ENCODE peak calls at places on chromosome 2, in eight cellular contexts. One of them, this sample, is unnamed.
A peak's percentile ranks its signal among the peaks of the same experiment; 100 is the strongest.

GRCh38 chr2:159609933-159610523 is 6.3 kb downstream of the BAZ2B start:
- DNase-seq in MG63: no peak
- DNase-seq in activated naive CD4-positive, alpha-beta T cell: no peak
- DNase-seq in astrocyte of the spinal cord: no peak
- DNase-seq in heart left ventricle: no peak
- DNase-seq in H54: no peak
- DNase-seq in anterior cingulate cortex: no peak
- DNase-seq in putamen: no peak
- DNase-seq in this sample: no peak

GRCh38 chr2:195047955-195048354 is 609.1 kb upstream of the SLC39A10 start:
- DNase-seq in activated naive CD4-positive, alpha-beta T cell: no peak
- DNase-seq in MG63: no peak
- DNase-seq in heart left ventricle: no peak
- DNase-seq in anterior cingulate cortex: no peak
- DNase-seq in putamen: no peak
- DNase-seq in astrocyte of the spinal cord: no peak
- DNase-seq in H54: no peak
- DNase-seq in this sample: no peak

GRCh38 chr2:28591711-28592365 is 96.0 kb downstream of the PLB1 start:
- DNase-seq in activated naive CD4-positive, alpha-beta T cell: no peak
- DNase-seq in H54: no peak
- DNase-seq in anterior cingulate cortex: no peak
- DNase-seq in MG63: no peak
- DNase-seq in putamen: no peak
- DNase-seq in astrocyte of the spinal cord: no peak
- DNase-seq in heart left ventricle: no peak
- DNase-seq in this sample: no peak

GRCh38 chr2:37614061-37614802 is 57.2 kb downstream of the CDC42EP3 start:
- DNase-seq in heart left ventricle: no peak
- DNase-seq in putamen: no peak
- DNase-seq in anterior cingulate cortex: peak; percentile 22
- DNase-seq in activated naive CD4-positive, alpha-beta T cell: no peak
- DNase-seq in H54: peak; percentile 62
- DNase-seq in MG63: peak; percentile 39
- DNase-seq in astrocyte of the spinal cord: peak; percentile 89
- DNase-seq in this sample: no peak

GRCh38 chr2:61018798-61019197 is 743 bp upstream of the PUS10 start:
- DNase-seq in MG63: no peak
- DNase-seq in activated naive CD4-positive, alpha-beta T cell: no peak
- DNase-seq in putamen: no peak
- DNase-seq in anterior cingulate cortex: no peak
- DNase-seq in astrocyte of the spinal cord: no peak
- DNase-seq in H54: no peak
- DNase-seq in heart left ventricle: no peak
- DNase-seq in this sample: no peak

GRCh38 chr2:150028337-150028736 is 440.8 kb upstream of the MMADHC start:
- DNase-seq in heart left ventricle: no peak
- DNase-seq in H54: no peak
- DNase-seq in putamen: no peak
- DNase-seq in MG63: no peak
- DNase-seq in anterior cingulate cortex: no peak
- DNase-seq in activated naive CD4-positive, alpha-beta T cell: no peak
- DNase-seq in astrocyte of the spinal cord: peak; percentile 30
- DNase-seq in this sample: no peak

GRCh38 chr2:43839776-43840564 is 1.2 kb downstream of the ABCG8 start:
- DNase-seq in heart left ventricle: no peak
- DNase-seq in MG63: no peak
- DNase-seq in activated naive CD4-positive, alpha-beta T cell: no peak
- DNase-seq in astrocyte of the spinal cord: no peak
- DNase-seq in H54: no peak
- DNase-seq in anterior cingulate cortex: no peak
- DNase-seq in putamen: no peak
- DNase-seq in this sample: no peak

GRCh38 chr2:239465017-239466001 is 64.5 kb upstream of the HDAC4 start:
- DNase-seq in putamen: peak; percentile 92
- DNase-seq in activated naive CD4-positive, alpha-beta T cell: no peak
- DNase-seq in astrocyte of the spinal cord: peak; percentile 8
- DNase-seq in heart left ventricle: peak; percentile 60
- DNase-seq in H54: peak; percentile 100
- DNase-seq in anterior cingulate cortex: peak; percentile 62
- DNase-seq in MG63: peak; percentile 98
- DNase-seq in this sample: peak; percentile 94

This sample was measured in globus pallidus.